ENCODE peak calls at places on chromosomes 3 and 15, in six cellular contexts. V is A549, B is K562, S is upper lobe of left lung, O is HepG2, N is GM12878. J is an unnamed sample. For H3K4me1, the result is how much of the 10 kb centered on the place peaks cover.

GRCh38 chr15:63079938-63080626 is 37.5 kb downstream of the TPM1 start:
- ATAC-seq in B (no peak), S (peak), N (no peak), V (peak), O (peak), J (no peak)

GRCh38 chr3:101861978-101862421 is 12.7 kb downstream of the NFKBIZ start:
- ATAC-seq in N (peak), O (no peak), B (peak), V (no peak), S (peak), J (no peak)

GRCh38 chr15:60009581-60010379 is 5.7 kb downstream of the FOXB1 start:
- ATAC-seq in V (no peak), S (no peak), B (no peak), N (no peak), O (no peak), J (no peak)

GRCh38 chr3:71039332-71039731 is 544.2 kb downstream of the FOXP1 start:
- ATAC-seq in N (no peak), B (no peak), V (no peak), O (no peak), S (no peak), J (no peak)

GRCh38 chr3:50494136-50494535 is 9.3 kb downstream of the CACNA2D2 start:
- ATAC-seq in B (no peak), V (no peak), O (no peak), N (no peak), S (no peak), J (no peak)

GRCh38 chr15:66744610-66745279 is 42.7 kb downstream of the SMAD6 start:
- ATAC-seq in N (no peak), B (peak), V (peak), S (no peak), O (peak), J (no peak)

GRCh38 chr3:192571197-192571791 is 156.0 kb downstream of the FGF12 start:
- ATAC-seq in N (no peak), V (peak), S (peak), O (no peak), B (no peak), J (peak)

GRCh38 chr3:171375704-171376103 is 84.5 kb downstream of the TNIK start:
- ATAC-seq in S (peak), O (no peak), B (peak), N (peak), V (no peak), J (no peak)

GRCh38 chr3:126552688-126553283 is 5.9 kb downstream of the C3orf22 start:
- ATAC-seq in N (no peak), B (no peak), S (no peak), V (no peak), O (no peak), J (no peak)

GRCh38 chr3:10322355-10322715 is 1.4 kb upstream of the SEC13 start:
- ATAC-seq in N (peak), O (peak), S (no peak), B (peak), V (peak), J (no peak)

GRCh38 chr3:197552198-197552597 is 3.6 kb downstream of the BDH1 start:
- ATAC-seq in B (no peak), S (no peak), O (no peak), N (no peak), V (no peak), J (no peak)

GRCh38 chr3:152047465-152047864 is 174.0 kb downstream of the SUCNR1 start:
- ATAC-seq in N (no peak), S (no peak), O (no peak), B (no peak), V (no peak), J (peak)

GRCh38 chr3:126527455-126528211 is 3.7 kb downstream of the CHST13 start:
- ATAC-seq in B (no peak), N (no peak), S (no peak), O (no peak), V (no peak), J (no peak)

GRCh38 chr3:168100777-168101492 is 5.2 kb upstream of the GOLIM4 start:
- ATAC-seq in N (no peak), S (no peak), O (no peak), V (no peak), B (no peak), J (no peak)

GRCh38 chr3:188923671-188924070 is 248.1 kb upstream of the TPRG1 start:
- ATAC-seq in O (no peak), V (no peak), N (no peak), S (no peak), B (no peak), J (no peak)

GRCh38 chr3:42228796-42229195 is 37.2 kb downstream of the CCK start:
- ATAC-seq in S (no peak), O (no peak), V (no peak), N (peak), B (peak), J (no peak)

GRCh38 chr15:89119489-89120478 is 31.5 kb downstream of the ABHD2 start:
- ATAC-seq in O (no peak), N (no peak), S (peak), V (peak), B (no peak), J (peak)

GRCh38 chr3:13427662-13428603 is 7.8 kb upstream of the NUP210 start:
- ATAC-seq in N (peak), O (no peak), S (no peak), V (no peak), B (no peak), J (no peak)

GRCh38 chr3:127257351-127257750 is 30.5 kb downstream of the PRR20G start:
- ATAC-seq in B (no peak), O (no peak), S (no peak), N (no peak), V (no peak), J (no peak)

GRCh38 chr15:59259137-59259943 is 52.7 kb downstream of the LDHAL6B start:
- ATAC-seq in O (no peak), B (no peak), V (no peak), S (no peak), N (peak), J (no peak)

GRCh38 chr15:98311566-98312188 is 336.7 kb upstream of the IGF1R start:
- ATAC-seq in O (peak), N (peak), S (peak), V (peak), B (peak), J (peak)

GRCh38 chr3:24088782-24089181 is 143.7 kb downstream of the NR1D2 start:
- ATAC-seq in S (no peak), B (peak), V (peak), N (peak), O (peak), J (no peak)

GRCh38 chr3:46923559-46924350 is 46.2 kb downstream of the PTH1R start:
- ATAC-seq in V (peak), O (peak), B (peak), N (no peak), S (peak), J (peak)

GRCh38 chr3:19559724-19560442 is 374.1 kb downstream of the EFHB start:
- ATAC-seq in B (no peak), N (peak), O (no peak), S (no peak), V (no peak), J (no peak)

GRCh38 chr15:79453446-79453845 is 21.3 kb downstream of the MINAR1 start:
- ATAC-seq in O (no peak), B (no peak), S (no peak), V (no peak), N (no peak), J (no peak)

GRCh38 chr3:156465222-156465621 is 89.7 kb downstream of the SSR3 start:
- ATAC-seq in N (no peak), V (no peak), S (no peak), O (no peak), B (peak), J (no peak)

GRCh38 chr3:120177151-120177550 is 82.9 kb upstream of the GSK3B start:
- ATAC-seq in B (no peak), O (peak), N (no peak), V (peak), S (peak), J (peak)

GRCh38 chr15:85289677-85290365 is 90.6 kb upstream of the AKAP13 start:
- ATAC-seq in O (peak), B (no peak), N (peak), S (peak), V (peak), J (no peak)

GRCh38 chr3:39127907-39128303 is 20.4 kb downstream of the TTC21A start:
- ATAC-seq in O (no peak), N (no peak), V (no peak), S (no peak), B (no peak), J (no peak)

GRCh38 chr3:116444819-116445290 is 432 bp downstream of the LSAMP start:
- ATAC-seq in B (no peak), V (peak), S (peak), N (peak), O (no peak), J (peak)

GRCh38 chr3:46867550-46867898 is 4.3 kb upstream of the MYL3 start:
- ATAC-seq in S (peak), V (no peak), N (no peak), O (peak), B (no peak), J (peak)

GRCh38 chr3:3893590-3893989 is 94.4 kb downstream of the LRRN1 start:
- ATAC-seq in S (no peak), B (no peak), O (no peak), V (no peak), N (no peak), J (no peak)
- TF ChIP-seq EP300 in S (no peak), B (no peak), O (no peak), V (no peak), N (no peak), J (no peak)

GRCh38 chr15:75694241-75695182 is 18.1 kb downstream of the CSPG4 start:
- ATAC-seq in S (peak), B (peak), V (peak), N (no peak), O (peak), J (peak)

GRCh38 chr15:75696854-75697259 is 15.8 kb downstream of the CSPG4 start:
- ATAC-seq in O (no peak), V (peak), B (no peak), S (no peak), N (no peak), J (no peak)

GRCh38 chr15:75695206-75695605 is 17.4 kb downstream of the CSPG4 start:
- ATAC-seq in S (no peak), N (peak), V (no peak), B (no peak), O (no peak), J (no peak)

GRCh38 chr15:75696303-75696657 is 16.4 kb downstream of the CSPG4 start:
- ATAC-seq in V (no peak), N (peak), S (no peak), B (no peak), O (no peak), J (peak)

DNA sequence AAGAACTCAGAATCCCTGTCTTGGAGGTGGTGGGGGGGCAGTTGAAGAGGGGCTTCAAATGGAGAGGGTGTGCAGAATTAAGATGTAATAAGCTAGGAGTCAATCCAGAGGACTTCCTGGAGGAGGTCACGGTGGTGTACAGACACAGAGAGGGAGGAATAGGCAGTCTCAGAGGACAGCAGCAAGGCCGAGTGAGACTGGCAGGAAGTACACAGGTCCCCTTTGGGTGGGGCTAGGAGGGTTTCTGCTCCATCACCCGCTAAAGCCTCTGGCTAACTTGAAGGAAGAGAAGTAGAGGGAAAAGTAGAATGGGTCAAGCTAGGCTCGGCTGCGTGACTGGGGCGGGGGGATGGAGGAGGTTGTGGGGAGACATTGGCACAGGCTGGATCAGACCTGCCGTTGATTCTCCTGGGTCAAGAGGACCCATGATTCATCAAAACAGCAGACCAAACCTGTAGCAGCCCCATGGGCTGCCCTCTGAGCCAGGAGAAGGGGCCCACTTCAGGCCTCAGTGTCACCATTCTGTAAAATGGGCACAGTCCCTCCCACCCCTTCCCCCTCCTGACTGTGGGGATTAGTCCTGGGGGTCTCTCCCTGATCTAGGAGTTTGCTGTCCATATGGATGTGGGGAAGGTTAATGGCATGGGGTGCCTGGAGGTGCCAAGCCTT is 16.9 kb downstream of the CSPG4 start:
- ATAC-seq in B (no peak), N (peak), O (no peak), V (no peak), S (no peak), J (no peak)
- H3K4me1 ChIP-seq in B (under half), N (under half), O (under half), V (under half), S (under half), J (half or more)

DNA sequence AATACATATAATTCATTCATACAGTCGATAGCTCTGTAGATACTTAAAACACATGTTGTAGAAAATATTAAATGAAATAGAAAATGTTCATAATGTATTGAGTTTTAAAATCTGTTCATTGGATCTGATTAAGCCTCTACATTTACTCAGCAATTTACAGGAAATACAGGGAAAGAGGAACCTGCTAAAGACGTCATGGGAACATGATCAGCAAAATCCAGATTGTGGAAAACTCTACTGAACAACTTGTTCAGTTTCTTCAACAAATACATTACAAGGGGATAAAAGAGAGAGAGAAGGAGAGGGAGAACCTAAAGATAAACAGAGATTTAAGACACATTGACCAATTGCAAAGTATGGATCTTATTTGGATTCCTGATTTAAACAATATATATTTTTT is 46.7 kb downstream of the KLHL6 start:
- ATAC-seq in B (no peak), S (peak), N (no peak), O (no peak), V (no peak), J (no peak)
- TF ChIP-seq EP300 in B (no peak), S (no peak), N (no peak), O (no peak), V (no peak), J (no peak)

GRCh38 chr3:98890181-98890882 is 11.2 kb downstream of the DCBLD2 start:
- ATAC-seq in B (peak), V (no peak), N (no peak), O (no peak), S (no peak), J (no peak)
- H3K4me1 ChIP-seq in B (under half), V (half or more), N (under half), O (half or more), S (under half), J (under half)